ENCODE peak calls at places on chromosome 20, in seven cellular contexts. One of them, this sample, is unnamed.

GRCh38 chr20:5947276-5947675 is 3.1 kb downstream of the TRMT6 start:
- DNase-seq in Right ventricle myocardium superior: no peak
- DNase-seq in posterior cingulate gyrus: no peak
- DNase-seq in GM19239: no peak
- DNase-seq in stimulated activated CD8-positive, alpha-beta memory T cell treated with anti-CD3 and anti-CD28 coated beads, Interleukin-12 subunit alpha, Interleukin-12 subunit beta, amount 100 ng/mL, for 1 hour: no peak
- DNase-seq in ovary: no peak
- DNase-seq in BE2C: no peak
- DNase-seq in this sample: no peak

GRCh38 chr20:38434310-38434741 is 802 bp downstream of the SNHG17 start:
- DNase-seq in posterior cingulate gyrus: no peak
- DNase-seq in GM19239: no peak
- DNase-seq in BE2C: no peak
- DNase-seq in ovary: peak; percentile 35
- DNase-seq in Right ventricle myocardium superior: peak; percentile 42
- DNase-seq in stimulated activated CD8-positive, alpha-beta memory T cell treated with anti-CD3 and anti-CD28 coated beads, Interleukin-12 subunit alpha, Interleukin-12 subunit beta, amount 100 ng/mL, for 1 hour: no peak
- DNase-seq in this sample: no peak

GRCh38 chr20:61614311-61615100 is 362.4 kb downstream of the CDH4 start:
- DNase-seq in ovary: no peak
- DNase-seq in GM19239: no peak
- DNase-seq in Right ventricle myocardium superior: peak; percentile 9
- DNase-seq in BE2C: no peak
- DNase-seq in stimulated activated CD8-positive, alpha-beta memory T cell treated with anti-CD3 and anti-CD28 coated beads, Interleukin-12 subunit alpha, Interleukin-12 subunit beta, amount 100 ng/mL, for 1 hour: no peak
- DNase-seq in posterior cingulate gyrus: no peak
- DNase-seq in this sample: no peak

GRCh38 chr20:21498646-21499045 is 15.2 kb downstream of the NKX2-2 start:
- DNase-seq in GM19239: no peak
- DNase-seq in Right ventricle myocardium superior: no peak
- DNase-seq in stimulated activated CD8-positive, alpha-beta memory T cell treated with anti-CD3 and anti-CD28 coated beads, Interleukin-12 subunit alpha, Interleukin-12 subunit beta, amount 100 ng/mL, for 1 hour: no peak
- DNase-seq in posterior cingulate gyrus: no peak
- DNase-seq in BE2C: no peak
- DNase-seq in ovary: no peak
- DNase-seq in this sample: no peak

GRCh38 chr20:1894951-1895673 is at the start of gene SIRPA:
- DNase-seq in ovary: peak; percentile 81
- DNase-seq in Right ventricle myocardium superior: peak; percentile 77
- DNase-seq in GM19239: peak; percentile 65
- DNase-seq in posterior cingulate gyrus: peak; percentile 73
- DNase-seq in BE2C: peak; percentile 54
- DNase-seq in stimulated activated CD8-positive, alpha-beta memory T cell treated with anti-CD3 and anti-CD28 coated beads, Interleukin-12 subunit alpha, Interleukin-12 subunit beta, amount 100 ng/mL, for 1 hour: no peak
- DNase-seq in this sample: peak; percentile 79

GRCh38 chr20:44089987-44090674 is 96.9 kb downstream of the JPH2 start:
- DNase-seq in stimulated activated CD8-positive, alpha-beta memory T cell treated with anti-CD3 and anti-CD28 coated beads, Interleukin-12 subunit alpha, Interleukin-12 subunit beta, amount 100 ng/mL, for 1 hour: no peak
- DNase-seq in ovary: no peak
- DNase-seq in Right ventricle myocardium superior: no peak
- DNase-seq in posterior cingulate gyrus: no peak
- DNase-seq in BE2C: peak; percentile 77
- DNase-seq in GM19239: no peak
- DNase-seq in this sample: peak; percentile 59

GRCh38 chr20:61942526-61942925 is 123.2 kb downstream of the TAF4 start:
- DNase-seq in GM19239: no peak
- DNase-seq in ovary: no peak
- DNase-seq in stimulated activated CD8-positive, alpha-beta memory T cell treated with anti-CD3 and anti-CD28 coated beads, Interleukin-12 subunit alpha, Interleukin-12 subunit beta, amount 100 ng/mL, for 1 hour: no peak
- DNase-seq in BE2C: no peak
- DNase-seq in Right ventricle myocardium superior: peak; percentile 21
- DNase-seq in posterior cingulate gyrus: no peak
- DNase-seq in this sample: no peak

GRCh38 chr20:41956316-41957050 is 338.3 kb upstream of the CHD6 start:
- DNase-seq in posterior cingulate gyrus: no peak
- DNase-seq in GM19239: no peak
- DNase-seq in ovary: no peak
- DNase-seq in BE2C: peak; percentile 45
- DNase-seq in Right ventricle myocardium superior: no peak
- DNase-seq in stimulated activated CD8-positive, alpha-beta memory T cell treated with anti-CD3 and anti-CD28 coated beads, Interleukin-12 subunit alpha, Interleukin-12 subunit beta, amount 100 ng/mL, for 1 hour: no peak
- DNase-seq in this sample: no peak

GRCh38 chr20:878511-879307 is 37.4 kb downstream of the ANGPT4 start:
- DNase-seq in Right ventricle myocardium superior: no peak
- DNase-seq in ovary: no peak
- DNase-seq in GM19239: peak; percentile 46
- DNase-seq in BE2C: no peak
- DNase-seq in stimulated activated CD8-positive, alpha-beta memory T cell treated with anti-CD3 and anti-CD28 coated beads, Interleukin-12 subunit alpha, Interleukin-12 subunit beta, amount 100 ng/mL, for 1 hour: no peak
- DNase-seq in posterior cingulate gyrus: no peak
- DNase-seq in this sample: peak; percentile 46

GRCh38 chr20:36248836-36249235 is 12.6 kb downstream of the AAR2 start:
- DNase-seq in ovary: no peak
- DNase-seq in BE2C: no peak
- DNase-seq in GM19239: no peak
- DNase-seq in stimulated activated CD8-positive, alpha-beta memory T cell treated with anti-CD3 and anti-CD28 coated beads, Interleukin-12 subunit alpha, Interleukin-12 subunit beta, amount 100 ng/mL, for 1 hour: no peak
- DNase-seq in Right ventricle myocardium superior: no peak
- DNase-seq in posterior cingulate gyrus: no peak
- DNase-seq in this sample: no peak

GRCh38 chr20:41697861-41698559 is 79.8 kb upstream of the CHD6 start:
- DNase-seq in BE2C: peak; percentile 19
- DNase-seq in Right ventricle myocardium superior: no peak
- DNase-seq in posterior cingulate gyrus: no peak
- DNase-seq in ovary: no peak
- DNase-seq in GM19239: no peak
- DNase-seq in stimulated activated CD8-positive, alpha-beta memory T cell treated with anti-CD3 and anti-CD28 coated beads, Interleukin-12 subunit alpha, Interleukin-12 subunit beta, amount 100 ng/mL, for 1 hour: no peak
- DNase-seq in this sample: peak; percentile 23

GRCh38 chr20:62122659-62123449 is 579 bp downstream of the LSM14B start:
- DNase-seq in Right ventricle myocardium superior: no peak
- DNase-seq in BE2C: peak; percentile 52
- DNase-seq in GM19239: peak; percentile 49
- DNase-seq in ovary: peak; percentile 71
- DNase-seq in posterior cingulate gyrus: no peak
- DNase-seq in stimulated activated CD8-positive, alpha-beta memory T cell treated with anti-CD3 and anti-CD28 coated beads, Interleukin-12 subunit alpha, Interleukin-12 subunit beta, amount 100 ng/mL, for 1 hour: no peak
- DNase-seq in this sample: peak; percentile 71

GRCh38 chr20:60485012-60485760 is 527.0 kb downstream of the CDH26 start:
- DNase-seq in GM19239: no peak
- DNase-seq in ovary: no peak
- DNase-seq in BE2C: no peak
- DNase-seq in stimulated activated CD8-positive, alpha-beta memory T cell treated with anti-CD3 and anti-CD28 coated beads, Interleukin-12 subunit alpha, Interleukin-12 subunit beta, amount 100 ng/mL, for 1 hour: no peak
- DNase-seq in posterior cingulate gyrus: no peak
- DNase-seq in Right ventricle myocardium superior: no peak
- DNase-seq in this sample: no peak

GRCh38 chr20:41098703-41099250 is 38.6 kb upstream of the PLCG1 start:
- DNase-seq in GM19239: no peak
- DNase-seq in ovary: no peak
- DNase-seq in stimulated activated CD8-positive, alpha-beta memory T cell treated with anti-CD3 and anti-CD28 coated beads, Interleukin-12 subunit alpha, Interleukin-12 subunit beta, amount 100 ng/mL, for 1 hour: no peak
- DNase-seq in posterior cingulate gyrus: no peak
- DNase-seq in BE2C: no peak
- DNase-seq in Right ventricle myocardium superior: no peak
- DNase-seq in this sample: no peak

GRCh38 chr20:52744441-52744840 is 227.7 kb upstream of the TSHZ2 start:
- DNase-seq in Right ventricle myocardium superior: no peak
- DNase-seq in posterior cingulate gyrus: no peak
- DNase-seq in stimulated activated CD8-positive, alpha-beta memory T cell treated with anti-CD3 and anti-CD28 coated beads, Interleukin-12 subunit alpha, Interleukin-12 subunit beta, amount 100 ng/mL, for 1 hour: no peak
- DNase-seq in ovary: no peak
- DNase-seq in BE2C: no peak
- DNase-seq in GM19239: no peak
- DNase-seq in this sample: no peak

GRCh38 chr20:16966276-16966880 is 218.2 kb downstream of the OTOR start:
- DNase-seq in posterior cingulate gyrus: no peak
- DNase-seq in GM19239: no peak
- DNase-seq in ovary: no peak
- DNase-seq in stimulated activated CD8-positive, alpha-beta memory T cell treated with anti-CD3 and anti-CD28 coated beads, Interleukin-12 subunit alpha, Interleukin-12 subunit beta, amount 100 ng/mL, for 1 hour: no peak
- DNase-seq in BE2C: no peak
- DNase-seq in Right ventricle myocardium superior: no peak
- DNase-seq in this sample: no peak

GRCh38 chr20:47502801-47503239 is 1.1 kb downstream of the NCOA3 start:
- DNase-seq in GM19239: no peak
- DNase-seq in Right ventricle myocardium superior: no peak
- DNase-seq in ovary: no peak
- DNase-seq in stimulated activated CD8-positive, alpha-beta memory T cell treated with anti-CD3 and anti-CD28 coated beads, Interleukin-12 subunit alpha, Interleukin-12 subunit beta, amount 100 ng/mL, for 1 hour: no peak
- DNase-seq in posterior cingulate gyrus: no peak
- DNase-seq in BE2C: no peak
- DNase-seq in this sample: peak; percentile 47

GRCh38 chr20:47406849-47407682 is 50.6 kb upstream of the ZMYND8 start:
- DNase-seq in posterior cingulate gyrus: no peak
- DNase-seq in stimulated activated CD8-positive, alpha-beta memory T cell treated with anti-CD3 and anti-CD28 coated beads, Interleukin-12 subunit alpha, Interleukin-12 subunit beta, amount 100 ng/mL, for 1 hour: no peak
- DNase-seq in Right ventricle myocardium superior: no peak
- DNase-seq in ovary: no peak
- DNase-seq in BE2C: no peak
- DNase-seq in GM19239: no peak
- DNase-seq in this sample: no peak

GRCh38 chr20:38728911-38729642 is 4.8 kb downstream of the SLC32A1 start:
- DNase-seq in stimulated activated CD8-positive, alpha-beta memory T cell treated with anti-CD3 and anti-CD28 coated beads, Interleukin-12 subunit alpha, Interleukin-12 subunit beta, amount 100 ng/mL, for 1 hour: no peak
- DNase-seq in Right ventricle myocardium superior: no peak
- DNase-seq in BE2C: no peak
- DNase-seq in ovary: no peak
- DNase-seq in posterior cingulate gyrus: no peak
- DNase-seq in GM19239: peak; percentile 28
- DNase-seq in this sample: no peak

GRCh38 chr20:1209447-1210387 is 6.5 kb downstream of the C20orf202 start:
- DNase-seq in BE2C: no peak
- DNase-seq in stimulated activated CD8-positive, alpha-beta memory T cell treated with anti-CD3 and anti-CD28 coated beads, Interleukin-12 subunit alpha, Interleukin-12 subunit beta, amount 100 ng/mL, for 1 hour: no peak
- DNase-seq in ovary: no peak
- DNase-seq in GM19239: no peak
- DNase-seq in posterior cingulate gyrus: no peak
- DNase-seq in Right ventricle myocardium superior: no peak
- DNase-seq in this sample: no peak

GRCh38 chr20:35988910-35989463 is 20.6 kb downstream of the CNBD2 start:
- DNase-seq in posterior cingulate gyrus: no peak
- DNase-seq in stimulated activated CD8-positive, alpha-beta memory T cell treated with anti-CD3 and anti-CD28 coated beads, Interleukin-12 subunit alpha, Interleukin-12 subunit beta, amount 100 ng/mL, for 1 hour: no peak
- DNase-seq in ovary: no peak
- DNase-seq in GM19239: no peak
- DNase-seq in Right ventricle myocardium superior: no peak
- DNase-seq in BE2C: no peak
- DNase-seq in this sample: no peak

GRCh38 chr20:14984768-14985622 is 647.6 kb upstream of the FLRT3 start:
- DNase-seq in ovary: no peak
- DNase-seq in Right ventricle myocardium superior: no peak
- DNase-seq in stimulated activated CD8-positive, alpha-beta memory T cell treated with anti-CD3 and anti-CD28 coated beads, Interleukin-12 subunit alpha, Interleukin-12 subunit beta, amount 100 ng/mL, for 1 hour: no peak
- DNase-seq in BE2C: no peak
- DNase-seq in posterior cingulate gyrus: no peak
- DNase-seq in GM19239: no peak
- DNase-seq in this sample: no peak

GRCh38 chr20:3102575-3103368 is 18.2 kb upstream of the AVP start:
- DNase-seq in Right ventricle myocardium superior: no peak
- DNase-seq in stimulated activated CD8-positive, alpha-beta memory T cell treated with anti-CD3 and anti-CD28 coated beads, Interleukin-12 subunit alpha, Interleukin-12 subunit beta, amount 100 ng/mL, for 1 hour: no peak
- DNase-seq in BE2C: no peak
- DNase-seq in ovary: no peak
- DNase-seq in posterior cingulate gyrus: no peak
- DNase-seq in GM19239: no peak
- DNase-seq in this sample: no peak

This sample was measured in GM13977.